ENCODE peak calls at places on chromosomes 4 and X, in eight cellular contexts. A is GM10248; O is uterus; E is cardiac muscle cell; K is NCI-H1436; Z is adrenal gland; X is COR-L47; I is naive thymus-derived CD8-positive, alpha-beta T cell. S is an unnamed sample.
A peak's percentile ranks its signal among the peaks of the same experiment; 100 is the strongest.

GRCh38 chr4:185933078-185933581 is 121.1 kb upstream of the SORBS2 start:
- DNase-seq in A (no peak), O (no peak), E (no peak), K (no peak), Z (peak; percentile 35), X (no peak), I (no peak), S (no peak)

GRCh38 chr4:113057891-113058290 is 8.4 kb downstream of the ANK2 start:
- DNase-seq in A (no peak), O (no peak), E (no peak), K (no peak), Z (no peak), X (no peak), I (no peak), S (no peak)

GRCh38 chr4:95107635-95108034 is 349.9 kb downstream of the BMPR1B start:
- DNase-seq in A (no peak), O (no peak), E (no peak), K (no peak), Z (peak; percentile 38), X (no peak), I (no peak), S (no peak)

GRCh38 chrX:79408623-79409322 is 41.6 kb upstream of the ITM2A start:
- DNase-seq in A (no peak), O (no peak), E (no peak), K (no peak), Z (no peak), X (no peak), I (no peak), S (no peak)

GRCh38 chr4:152102184-152103000 is 341.6 kb upstream of the GATB start:
- DNase-seq in A (no peak), O (no peak), E (peak; percentile 24), K (no peak), Z (no peak), X (no peak), I (no peak), S (no peak)

GRCh38 chr4:65007841-65008439 is 598.7 kb upstream of the TECRL start:
- DNase-seq in A (no peak), O (no peak), E (peak; percentile 69), K (peak; percentile 40), Z (no peak), X (peak; percentile 54), I (no peak), S (peak; percentile 53)

GRCh38 chrX:101659601-101660063 is at the start of gene ARMCX2:
- DNase-seq in A (peak; percentile 62), O (peak; percentile 79), E (peak; percentile 66), K (peak; percentile 53), Z (peak; percentile 52), X (peak; percentile 28), I (peak; percentile 66), S (no peak)

GRCh38 chrX:134761788-134762187 is 103.5 kb upstream of the PLAC1 start:
- DNase-seq in A (peak; percentile 20), O (no peak), E (peak; percentile 29), K (peak; percentile 12), Z (no peak), X (no peak), I (no peak), S (peak; percentile 18)

GRCh38 chrX:44162964-44163475 is 180.5 kb downstream of the EFHC2 start:
- DNase-seq in A (no peak), O (no peak), E (no peak), K (no peak), Z (no peak), X (no peak), I (no peak), S (no peak)

GRCh38 chr4:2905544-2905943 is 57.7 kb downstream of the NOP14 start:
- DNase-seq in A (no peak), O (no peak), E (no peak), K (no peak), Z (no peak), X (no peak), I (no peak), S (no peak)

GRCh38 chr4:41880840-41881831 is 54.1 kb upstream of the TMEM33 start:
- DNase-seq in A (no peak), O (no peak), E (no peak), K (no peak), Z (no peak), X (peak; percentile 12), I (no peak), S (no peak)

GRCh38 chrX:45743906-45744625 is 543.4 kb upstream of the DIPK2B start:
- DNase-seq in A (no peak), O (no peak), E (no peak), K (no peak), Z (no peak), X (no peak), I (no peak), S (no peak)

GRCh38 chrX:102712967-102713677 is 874 bp downstream of the GPRASP2 start:
- DNase-seq in A (no peak), O (peak; percentile 79), E (peak; percentile 35), K (peak; percentile 57), Z (peak; percentile 68), X (peak; percentile 45), I (no peak), S (no peak)

GRCh38 chr4:106366026-106366425 is 2.6 kb downstream of the GIMD1 start:
- DNase-seq in A (no peak), O (no peak), E (no peak), K (no peak), Z (no peak), X (no peak), I (no peak), S (no peak)

GRCh38 chr4:28973591-28974350 is 1746.4 kb upstream of the PCDH7 start:
- DNase-seq in A (no peak), O (no peak), E (peak; percentile 2), K (no peak), Z (no peak), X (no peak), I (no peak), S (no peak)

GRCh38 chrX:135331525-135331924 is 22.2 kb downstream of the ETDC start:
- DNase-seq in A (no peak), O (no peak), E (no peak), K (no peak), Z (no peak), X (no peak), I (no peak), S (no peak)

GRCh38 chr4:77021614-77022089 is 54.1 kb downstream of the CCNI start:
- DNase-seq in A (no peak), O (no peak), E (peak; percentile 28), K (no peak), Z (no peak), X (no peak), I (no peak), S (no peak)

GRCh38 chr4:147723316-147723715 is 8.6 kb upstream of the ARHGAP10 start:
- DNase-seq in A (no peak), O (peak; percentile 64), E (no peak), K (no peak), Z (peak; percentile 64), X (no peak), I (no peak), S (no peak)

GRCh38 chrX:107825698-107826285 is at the start of gene MID2:
- DNase-seq in A (peak; percentile 18), O (peak; percentile 78), E (peak; percentile 88), K (peak; percentile 43), Z (peak; percentile 83), X (peak; percentile 30), I (peak; percentile 81), S (no peak)

GRCh38 chrX:68504237-68504636 is 5.4 kb downstream of the YIPF6 start:
- DNase-seq in A (no peak), O (no peak), E (no peak), K (no peak), Z (no peak), X (no peak), I (no peak), S (no peak)

GRCh38 chrX:116657071-116657470 is 194.3 kb upstream of the CT83 start:
- DNase-seq in A (no peak), O (no peak), E (no peak), K (no peak), Z (no peak), X (no peak), I (no peak), S (no peak)

GRCh38 chr4:140286503-140286902 is 86.9 kb upstream of the SCOC start:
- DNase-seq in A (no peak), O (no peak), E (no peak), K (no peak), Z (peak; percentile 93), X (no peak), I (no peak), S (no peak)

GRCh38 chrX:69504626-69505612 is 793 bp downstream of the NALF2 start:
- DNase-seq in A (no peak), O (no peak), E (peak; percentile 36), K (peak; percentile 6), Z (no peak), X (no peak), I (no peak), S (peak; percentile 22)

GRCh38 chr4:124686279-124686678 is 26.3 kb downstream of the ANKRD50 start:
- DNase-seq in A (no peak), O (no peak), E (no peak), K (no peak), Z (no peak), X (no peak), I (no peak), S (no peak)

GRCh38 chr4:184853385-184853784 is 27.6 kb upstream of the ACSL1 start:
- DNase-seq in A (no peak), O (no peak), E (no peak), K (no peak), Z (no peak), X (no peak), I (no peak), S (no peak)

GRCh38 chr4:77349361-77349760 is 192.4 kb downstream of the CCNG2 start:
- DNase-seq in A (no peak), O (no peak), E (no peak), K (no peak), Z (no peak), X (no peak), I (no peak), S (no peak)

GRCh38 chr4:81446634-81447033 is 25.1 kb downstream of the RASGEF1B start:
- DNase-seq in A (no peak), O (no peak), E (no peak), K (no peak), Z (no peak), X (no peak), I (no peak), S (peak; percentile 47)

GRCh38 chr4:153296424-153296823 is 48.1 kb upstream of the MND1 start:
- DNase-seq in A (no peak), O (peak; percentile 39), E (no peak), K (no peak), Z (no peak), X (no peak), I (no peak), S (no peak)

GRCh38 chr4:168883513-168883912 is 126.5 kb downstream of the CBR4 start:
- DNase-seq in A (no peak), O (no peak), E (no peak), K (no peak), Z (no peak), X (no peak), I (no peak), S (no peak)

GRCh38 chr4:76689079-76689817 is 208.7 kb downstream of the SOWAHB start:
- DNase-seq in A (peak; percentile 42), O (peak; percentile 16), E (peak; percentile 75), K (peak; percentile 38), Z (peak; percentile 48), X (peak; percentile 69), I (no peak), S (no peak)

GRCh38 chr4:158858410-158859189 is 89.8 kb downstream of the FNIP2 start:
- DNase-seq in A (no peak), O (no peak), E (no peak), K (no peak), Z (no peak), X (no peak), I (no peak), S (no peak)

GRCh38 chr4:98446499-98447375 is 185.6 kb downstream of the RAP1GDS1 start:
- DNase-seq in A (peak; percentile 35), O (no peak), E (no peak), K (no peak), Z (no peak), X (no peak), I (peak; percentile 67), S (peak; percentile 65)

GRCh38 chr4:1656132-1656531 is 28.0 kb downstream of the FAM53A start:
- DNase-seq in A (no peak), O (no peak), E (no peak), K (no peak), Z (no peak), X (no peak), I (no peak), S (no peak)

GRCh38 chr4:184861047-184861446 is 35.3 kb upstream of the ACSL1 start:
- DNase-seq in A (no peak), O (no peak), E (no peak), K (no peak), Z (no peak), X (no peak), I (no peak), S (no peak)

S was measured in OCI-LY7.